ENCODE peak calls at places on chromosomes 16 and 17, in ten cellular contexts. M, J, R, C, L, U, H, T, G and I are unnamed samples.
A peak's percentile ranks its signal among the peaks of the same experiment; 100 is the strongest.

GRCh38 chr16:56237451-56237930 is 46.2 kb downstream of the GNAO1 start:
- DNase-seq in M (peak; percentile 26), J (no peak), R (no peak), C (no peak), L (no peak), U (no peak), H (no peak), T (no peak), G (no peak), I (no peak)

GRCh38 chr16:82657239-82657638 is 30.5 kb downstream of the CDH13 start:
- DNase-seq in M (no peak), J (no peak), R (no peak), C (peak; percentile 67), L (no peak), U (no peak), H (no peak), T (no peak), G (peak; percentile 62), I (no peak)

GRCh38 chr17:17724991-17725852 is 44.0 kb downstream of the RAI1 start:
- DNase-seq in M (no peak), J (no peak), R (no peak), C (no peak), L (no peak), U (no peak), H (no peak), T (no peak), G (peak; percentile 80), I (no peak)

GRCh38 chr17:19716108-19717030 is at the start of gene SLC47A2:
- DNase-seq in M (no peak), J (no peak), R (no peak), C (no peak), L (no peak), U (no peak), H (peak; percentile 50), T (no peak), G (no peak), I (no peak)

GRCh38 chr16:73306901-73307413 is 259.0 kb upstream of the ZFHX3 start:
- DNase-seq in M (no peak), J (no peak), R (no peak), C (no peak), L (no peak), U (no peak), H (no peak), T (no peak), G (no peak), I (no peak)

GRCh38 chr17:67289174-67289876 is 44.3 kb upstream of the HELZ start:
- DNase-seq in M (peak; percentile 85), J (peak; percentile 68), R (peak; percentile 50), C (no peak), L (peak; percentile 87), U (no peak), H (peak; percentile 71), T (no peak), G (peak; percentile 44), I (no peak)

GRCh38 chr17:77287432-77288068 is 146.8 kb downstream of the SEC14L1 start:
- DNase-seq in M (no peak), J (peak; percentile 92), R (peak; percentile 83), C (peak; percentile 90), L (peak; percentile 77), U (no peak), H (no peak), T (no peak), G (peak; percentile 98), I (no peak)

GRCh38 chr16:2778692-2778958 is 1.5 kb upstream of the ELOB start:
- DNase-seq in M (no peak), J (no peak), R (no peak), C (no peak), L (peak; percentile 16), U (no peak), H (no peak), T (no peak), G (no peak), I (no peak)

GRCh38 chr17:13541032-13541480 is 60.7 kb downstream of the HS3ST3A1 start:
- DNase-seq in M (peak; percentile 7), J (peak; percentile 54), R (no peak), C (no peak), L (no peak), U (no peak), H (no peak), T (no peak), G (peak; percentile 98), I (no peak)

GRCh38 chr17:77909236-77909635 is 49.3 kb upstream of the TNRC6C start:
- DNase-seq in M (no peak), J (no peak), R (no peak), C (no peak), L (peak; percentile 53), U (no peak), H (peak; percentile 53), T (no peak), G (no peak), I (no peak)

GRCh38 chr16:24515186-24515585 is 24.2 kb upstream of the RBBP6 start:
- DNase-seq in M (no peak), J (no peak), R (no peak), C (no peak), L (no peak), U (no peak), H (no peak), T (no peak), G (no peak), I (no peak)

GRCh38 chr17:17363638-17364337 is 60.6 kb downstream of the NT5M start:
- DNase-seq in M (no peak), J (no peak), R (no peak), C (no peak), L (no peak), U (no peak), H (peak; percentile 78), T (no peak), G (no peak), I (no peak)

GRCh38 chr16:3152022-3152272 is 17.1 kb downstream of the ZNF213 start:
- DNase-seq in M (no peak), J (no peak), R (no peak), C (no peak), L (peak; percentile 30), U (no peak), H (no peak), T (no peak), G (no peak), I (no peak)

GRCh38 chr17:45319239-45319703 is 2.5 kb upstream of the MAP3K14 start:
- DNase-seq in M (no peak), J (no peak), R (no peak), C (peak; percentile 48), L (no peak), U (no peak), H (no peak), T (no peak), G (peak; percentile 89), I (no peak)

GRCh38 chr16:3022697-3023414 is 886 bp downstream of the HCFC1R1 start:
- DNase-seq in M (no peak), J (no peak), R (no peak), C (no peak), L (no peak), U (no peak), H (no peak), T (no peak), G (peak; percentile 8), I (no peak)

GRCh38 chr17:6470751-6471521 is 26.7 kb downstream of the PIMREG start:
- DNase-seq in M (no peak), J (no peak), R (no peak), C (no peak), L (no peak), U (no peak), H (no peak), T (no peak), G (no peak), I (no peak)

GRCh38 chr17:75082683-75083082 is 5.1 kb upstream of the SLC16A5 start:
- DNase-seq in M (no peak), J (no peak), R (no peak), C (no peak), L (no peak), U (no peak), H (no peak), T (no peak), G (no peak), I (no peak)

GRCh38 chr17:64783556-64784352 is 121.6 kb upstream of the SMURF2 start:
- DNase-seq in M (no peak), J (no peak), R (no peak), C (no peak), L (no peak), U (no peak), H (no peak), T (no peak), G (no peak), I (no peak)

GRCh38 chr17:2170023-2170422 is 115.1 kb downstream of the HIC1 start:
- DNase-seq in M (no peak), J (no peak), R (no peak), C (no peak), L (no peak), U (no peak), H (no peak), T (no peak), G (no peak), I (no peak)

GRCh38 chr17:3575506-3575905 is 17.9 kb upstream of the TRPV3 start:
- DNase-seq in M (peak; percentile 10), J (peak; percentile 49), R (no peak), C (no peak), L (no peak), U (no peak), H (no peak), T (no peak), G (peak; percentile 83), I (no peak)

GRCh38 chr16:10080031-10080772 is 102.0 kb downstream of the GRIN2A start:
- DNase-seq in M (no peak), J (peak; percentile 33), R (peak; percentile 70), C (no peak), L (peak; percentile 71), U (no peak), H (no peak), T (no peak), G (peak; percentile 75), I (no peak)

GRCh38 chr16:8816967-8817662 is 19.5 kb downstream of the PMM2 start:
- DNase-seq in M (no peak), J (no peak), R (no peak), C (no peak), L (no peak), U (no peak), H (no peak), T (no peak), G (no peak), I (no peak)

GRCh38 chr17:46202482-46202881 is 9.3 kb upstream of the KANSL1 start:
- DNase-seq in M (no peak), J (no peak), R (no peak), C (no peak), L (no peak), U (no peak), H (no peak), T (no peak), G (no peak), I (no peak)

GRCh38 chr16:12833939-12834338 is 30.3 kb upstream of the CPPED1 start:
- DNase-seq in M (no peak), J (no peak), R (no peak), C (peak; percentile 2), L (no peak), U (no peak), H (no peak), T (no peak), G (no peak), I (no peak)

GRCh38 chr16:77963185-77964044 is 58.9 kb upstream of the CLEC3A start:
- DNase-seq in M (no peak), J (no peak), R (no peak), C (no peak), L (no peak), U (no peak), H (no peak), T (no peak), G (no peak), I (no peak)

GRCh38 chr17:40284085-40284713 is 3.5 kb upstream of the CDC6 start:
- DNase-seq in M (no peak), J (peak; percentile 74), R (no peak), C (no peak), L (no peak), U (no peak), H (no peak), T (no peak), G (peak; percentile 73), I (no peak)

GRCh38 chr17:57294075-57294474 is 37.8 kb downstream of the MSI2 start:
- DNase-seq in M (no peak), J (no peak), R (no peak), C (no peak), L (no peak), U (no peak), H (no peak), T (no peak), G (no peak), I (no peak)

GRCh38 chr17:67125417-67125816 is 81.1 kb downstream of the CACNG1 start:
- DNase-seq in M (no peak), J (no peak), R (no peak), C (no peak), L (no peak), U (no peak), H (no peak), T (no peak), G (no peak), I (no peak)